ENCODE peak calls at places on chromosomes 13 and 19, in five cellular contexts. P is amniotic stem cell, M is WTC11, N is astrocyte of the hippocampus, J is mesendoderm. W is an unnamed sample.

GRCh38 chr19:18865973-18866799 is 29.8 kb downstream of the CERS1 start:
- DNase-seq in P (no peak), M (peak; percentile 78), N (peak; percentile 85), J (peak; percentile 71), W (peak; percentile 85)

GRCh38 chr13:113907637-113908617 is 44.1 kb upstream of the GAS6 start:
- DNase-seq in P (no peak), M (no peak), N (peak; percentile 81), J (peak; percentile 24), W (no peak)

GRCh38 chr19:44131955-44132354 is 9.4 kb upstream of the ZNF234 start:
- DNase-seq in P (no peak), M (no peak), N (no peak), J (no peak), W (no peak)

GRCh38 chr19:35901854-35902661 is at the start of gene HCST:
- DNase-seq in P (no peak), M (no peak), N (no peak), J (no peak), W (no peak)

GRCh38 chr19:49838816-49839588 is 12.0 kb upstream of the PTOV1 start:
- DNase-seq in P (no peak), M (no peak), N (no peak), J (no peak), W (no peak)

GRCh38 chr19:46080561-46080960 is 39.8 kb upstream of the IGFL4 start:
- DNase-seq in P (no peak), M (no peak), N (peak; percentile 99), J (no peak), W (no peak)

GRCh38 chr13:108551674-108552073 is 77.7 kb upstream of the MYO16 start:
- DNase-seq in P (no peak), M (no peak), N (peak; percentile 46), J (no peak), W (no peak)

GRCh38 chr13:22014469-22014868 is 343.6 kb downstream of the FGF9 start:
- DNase-seq in P (no peak), M (no peak), N (peak; percentile 31), J (no peak), W (no peak)

GRCh38 chr13:95834134-95834765 is 157.3 kb downstream of the DNAJC3 start:
- DNase-seq in P (peak; percentile 23), M (peak; percentile 63), N (peak; percentile 81), J (peak; percentile 65), W (peak; percentile 76)

GRCh38 chr13:23692816-23693215 is 122.6 kb downstream of the TNFRSF19 start:
- DNase-seq in P (no peak), M (no peak), N (no peak), J (no peak), W (no peak)